ENCODE peak calls at places on chromosomes 4 and X, in five cellular contexts. S is aorta; C is breast epithelium; T is right lobe of liver; O is CD8-positive, alpha-beta T cell. W is an unnamed sample. For H3K4me1, the result is how much of the 10 kb centered on the place peaks cover.

GRCh38 chr4:161314371-161314770 is 849.4 kb downstream of the FSTL5 start:
- DNase-seq in S (no peak), C (no peak), T (no peak), O (no peak), W (no peak)

GRCh38 chr4:107619065-107619464 is 101.0 kb downstream of the PAPSS1 start:
- DNase-seq in S (no peak), C (no peak), T (no peak), O (no peak), W (no peak)

GRCh38 chr4:151417164-151417571 is 8.2 kb downstream of the FHIP1A start:
- DNase-seq in S (no peak), C (no peak), T (no peak), O (no peak), W (no peak)

GRCh38 chrX:36909584-36909983 is 98.6 kb upstream of the FAM47C start:
- DNase-seq in S (no peak), C (no peak), T (no peak), O (no peak), W (no peak)

GRCh38 chr4:163755013-163755412 is 260.5 kb downstream of the TMA16 start:
- DNase-seq in S (no peak), C (no peak), T (no peak), O (no peak), W (peak)

GRCh38 chrX:153944800-153945150 is 332 bp upstream of the RENBP start:
- DNase-seq in S (no peak), C (no peak), T (no peak), O (no peak), W (no peak)

GRCh38 chrX:52852110-52852872 is 15.6 kb downstream of the XAGE3 start:
- DNase-seq in S (no peak), C (no peak), T (no peak), O (no peak), W (no peak)

GRCh38 chr4:123386608-123387007 is 10.0 kb upstream of the SPRY1 start:
- DNase-seq in S (no peak), C (no peak), T (no peak), O (no peak), W (no peak)

GRCh38 chr4:5999830-6000365 is 18.3 kb downstream of the C4orf50 start:
- DNase-seq in S (no peak), C (no peak), T (no peak), O (no peak), W (no peak)

GRCh38 chrX:18639280-18639679 is 32.6 kb downstream of the RS1 start:
- DNase-seq in S (no peak), C (no peak), T (no peak), O (no peak), W (no peak)

GRCh38 chrX:150805736-150806135 is 92.7 kb downstream of the CD99L2 start:
- DNase-seq in S (no peak), C (no peak), T (no peak), O (no peak), W (no peak)

GRCh38 chrX:72572248-72573157 is at the start of gene HDAC8:
- DNase-seq in S (peak), C (peak), T (peak), O (peak), W (peak)

GRCh38 chrX:153396320-153397195 is 4.6 kb downstream of the PNMA6E start:
- DNase-seq in S (peak), C (no peak), T (no peak), O (no peak), W (no peak)

GRCh38 chr4:110970642-110971041 is 347.8 kb upstream of the PITX2 start:
- DNase-seq in S (no peak), C (no peak), T (no peak), O (no peak), W (no peak)

GRCh38 chr4:148112231-148112982 is 329.8 kb downstream of the NR3C2 start:
- DNase-seq in S (no peak), C (no peak), T (no peak), O (no peak), W (peak)

GRCh38 chrX:103063191-103063845 is 653 bp downstream of the BEX1 start:
- DNase-seq in S (no peak), C (no peak), T (no peak), O (no peak), W (no peak)

GRCh38 chr4:39825090-39825489 is 127.2 kb downstream of the UBE2K start:
- DNase-seq in S (no peak), C (no peak), T (no peak), O (no peak), W (no peak)

GRCh38 chr4:39823193-39823592 is 125.3 kb downstream of the UBE2K start:
- DNase-seq in S (no peak), C (no peak), T (no peak), O (no peak), W (no peak)

GRCh38 chr4:39820186-39820585 is 122.2 kb downstream of the UBE2K start:
- DNase-seq in S (no peak), C (no peak), T (no peak), O (no peak), W (no peak)

GRCh38 chr4:39821951-39822350 is 124.0 kb downstream of the UBE2K start:
- DNase-seq in S (no peak), C (no peak), T (no peak), O (no peak), W (no peak)

GRCh38 chr4:39825741-39826231 is 127.8 kb downstream of the UBE2K start:
- DNase-seq in S (no peak), C (no peak), T (no peak), O (no peak), W (no peak)
- H3K27ac ChIP-seq in S (no peak), C (no peak), T (no peak), O (no peak), W (no peak)

DNA sequence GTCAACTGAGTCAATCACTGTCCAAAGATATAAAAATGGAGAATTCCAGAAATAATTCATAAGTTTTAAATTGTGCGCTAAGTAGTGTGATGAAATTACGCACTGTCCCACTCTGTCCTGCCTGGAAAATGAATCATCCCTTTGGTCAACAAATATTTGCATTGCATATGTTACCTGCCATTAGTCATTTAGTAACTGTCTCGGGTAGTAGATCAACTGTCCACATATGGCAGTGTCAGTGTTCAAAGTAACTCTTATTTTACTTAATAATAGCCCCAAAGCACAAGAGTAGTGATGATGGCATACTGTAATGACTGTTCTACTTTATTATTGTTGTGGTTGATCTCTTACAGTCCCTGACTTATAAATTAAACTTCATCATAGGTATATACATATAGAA is 3.4 kb downstream of the YTHDC1 start:
- DNase-seq in S (no peak), C (no peak), T (no peak), O (no peak), W (no peak)
- H3K4me1 ChIP-seq in S (under half), C (under half), T (under half), O (half or more), W (half or more)

GRCh38 chr4:56321246-56321645 is 66.0 kb downstream of the AASDH start:
- DNase-seq in S (no peak), C (no peak), T (no peak), O (no peak), W (no peak)
- H3K27ac ChIP-seq in S (no peak), C (no peak), T (no peak), O (no peak), W (no peak)

GRCh38 chr4:40194602-40195161 is 2.1 kb upstream of the RHOH start:
- DNase-seq in S (no peak), C (peak), T (no peak), O (peak), W (peak)
- H3K4me1 ChIP-seq in S (under half), C (under half), T (under half), O (under half), W (under half)

GRCh38 chr4:176268963-176269362 is at the start of gene ASB5:
- DNase-seq in S (no peak), C (no peak), T (no peak), O (no peak), W (no peak)
- H3K27ac ChIP-seq in S (no peak), C (no peak), T (no peak), O (no peak), W (no peak)

W was measured in naive thymus-derived CD4-positive, alpha-beta T cell.